ENCODE peak calls at places on chromosomes 13 and 19, in six cellular contexts. M is activated CD8-positive, alpha-beta memory T cell treated with anti-CD3 and anti-CD28 coated beads for 1 hour; A is Right ventricle myocardium superior; R is bronchial epithelial cell; S is NCI-H2107; N is SK-N-SH. G is an unnamed sample.

GRCh38 chr13:37919329-37919880 is 49.8 kb upstream of the TRPC4 start:
- DNase-seq in N (no peak), M (no peak), S (no peak), A (no peak), R (no peak), G (no peak)

GRCh38 chr19:55304279-55304978 is 20.6 kb downstream of the BRSK1 start:
- DNase-seq in M (no peak), R (peak), A (no peak), N (peak), S (no peak), G (no peak)

GRCh38 chr13:35549481-35549880 is 73.0 kb upstream of the MAB21L1 start:
- DNase-seq in A (no peak), M (no peak), N (no peak), R (peak), S (no peak), G (no peak)

GRCh38 chr19:19488875-19489690 is 26.3 kb downstream of the TSSK6 start:
- DNase-seq in N (peak), S (no peak), M (peak), R (peak), A (peak), G (peak)

GRCh38 chr19:51749979-51750378 is 1.7 kb downstream of the FPR1 start:
- DNase-seq in A (no peak), R (no peak), M (no peak), S (no peak), N (no peak), G (no peak)

GRCh38 chr19:41518141-41518540 is 57.8 kb upstream of the CEACAM21 start:
- DNase-seq in N (no peak), S (no peak), R (no peak), A (no peak), M (no peak), G (no peak)

GRCh38 chr19:31506102-31506501 is 156.9 kb upstream of the TSHZ3 start:
- DNase-seq in M (no peak), S (no peak), N (no peak), R (no peak), A (no peak), G (no peak)

GRCh38 chr19:40928859-40929258 is 46.8 kb upstream of the CYP2A7 start:
- DNase-seq in S (no peak), R (no peak), N (no peak), A (no peak), M (no peak), G (no peak)

GRCh38 chr19:55256562-55257460 is 2.0 kb downstream of the PPP6R1 start:
- DNase-seq in S (no peak), R (no peak), N (no peak), M (no peak), A (no peak), G (no peak)

GRCh38 chr19:3576696-3577443 is 4.1 kb downstream of the HMG20B start:
- DNase-seq in N (peak), A (peak), S (no peak), R (no peak), M (no peak), G (no peak)

GRCh38 chr19:48854103-48854502 is 14.3 kb downstream of the PLEKHA4 start:
- DNase-seq in M (no peak), N (no peak), R (no peak), S (no peak), A (no peak), G (no peak)

GRCh38 chr19:17205237-17206140 is 9.7 kb upstream of the USE1 start:
- DNase-seq in A (peak), R (peak), S (no peak), N (peak), M (no peak), G (no peak)

GRCh38 chr19:37817180-37817911 is 38.0 kb upstream of the ZNF573 start:
- DNase-seq in R (peak), N (peak), S (no peak), M (no peak), A (peak), G (peak)

GRCh38 chr13:29886446-29886845 is 36.0 kb upstream of the UBL3 start:
- DNase-seq in M (no peak), A (no peak), S (no peak), N (no peak), R (no peak), G (no peak)

GRCh38 chr19:53991224-53992113 is at the start of gene CACNG6:
- DNase-seq in S (no peak), A (no peak), R (no peak), N (peak), M (no peak), G (no peak)

GRCh38 chr19:12666305-12667048 is at the start of the genes MAN2B1 and WDR83:
- DNase-seq in S (peak), M (no peak), N (peak), R (peak), A (peak), G (peak)

GRCh38 chr13:76216729-76217128 is 580.6 kb downstream of the LMO7 start:
- DNase-seq in M (no peak), N (no peak), S (no peak), A (no peak), R (peak), G (no peak)

GRCh38 chr19:42024622-42025111 is 30.6 kb upstream of the ATP1A3 start:
- DNase-seq in S (no peak), N (no peak), A (peak), M (no peak), R (no peak), G (no peak)

GRCh38 chr19:4449022-4449825 is 8.4 kb downstream of the UBXN6 start:
- DNase-seq in S (no peak), A (peak), M (no peak), R (no peak), N (peak), G (no peak)

GRCh38 chr13:35478384-35479222 is 2.1 kb upstream of the MAB21L1 start:
- DNase-seq in A (no peak), S (no peak), M (no peak), R (no peak), N (peak), G (peak)

GRCh38 chr13:113297370-113297871 is 382 bp downstream of the LAMP1 start:
- DNase-seq in S (no peak), A (no peak), N (no peak), R (peak), M (peak), G (peak)

GRCh38 chr13:25175431-25175830 is 3.3 kb upstream of the AMER2 start:
- DNase-seq in S (no peak), R (no peak), A (no peak), M (no peak), N (no peak), G (no peak)

GRCh38 chr13:44302948-44303575 is 70.6 kb upstream of the SERP2 start:
- DNase-seq in A (no peak), S (no peak), N (no peak), R (no peak), M (no peak), G (no peak)

G was measured in kidney.